ENCODE peak calls at places on chromosomes 3 and 15, in four cellular contexts. H is K562, P is HepG2, V is GM12878. D is an unnamed sample.

GRCh38 chr15:22979069-22979698 is 984 bp downstream of the CYFIP1 start:
- DNase-seq in H (peak), P (peak), V (no peak), D (peak)

GRCh38 chr3:113948015-113948917 is 453 bp downstream of the ZDHHC23 start:
- DNase-seq in H (peak), P (peak), V (no peak), D (peak)

GRCh38 chr3:193853511-193854219 is 260.7 kb downstream of the OPA1 start:
- DNase-seq in H (peak), P (no peak), V (no peak), D (no peak)

GRCh38 chr3:163043074-163043473 is 1546.5 kb downstream of the OTOL1 start:
- DNase-seq in H (no peak), P (peak), V (no peak), D (no peak)

GRCh38 chr3:195794708-195795107 is 17.0 kb downstream of the MUC4 start:
- DNase-seq in H (no peak), P (no peak), V (no peak), D (no peak)

GRCh38 chr15:52559583-52559982 is 9.2 kb downstream of the ARPP19 start:
- DNase-seq in H (peak), P (no peak), V (no peak), D (no peak)

GRCh38 chr15:93121994-93122910 is 33.2 kb upstream of the RGMA start:
- DNase-seq in H (no peak), P (no peak), V (no peak), D (no peak)

GRCh38 chr3:156535162-156535627 is 19.7 kb downstream of the SSR3 start:
- DNase-seq in H (peak), P (peak), V (no peak), D (peak)

GRCh38 chr15:31279221-31280036 is 47.2 kb upstream of the KLF13 start:
- DNase-seq in H (no peak), P (no peak), V (no peak), D (no peak)

GRCh38 chr3:194395767-194396527 is 3.1 kb downstream of the GP5 start:
- DNase-seq in H (peak), P (peak), V (no peak), D (no peak)

GRCh38 chr15:77239892-77240608 is 169.1 kb upstream of the TSPAN3 start:
- DNase-seq in H (no peak), P (no peak), V (no peak), D (no peak)

GRCh38 chr15:65980824-65981456 is 111.6 kb downstream of the RAB11A start:
- DNase-seq in H (peak), P (peak), V (no peak), D (peak)

GRCh38 chr3:160617636-160618035 is 52.3 kb upstream of the KPNA4 start:
- DNase-seq in H (no peak), P (no peak), V (no peak), D (no peak)

GRCh38 chr15:65223996-65224395 is 12.7 kb upstream of the CILP start:
- DNase-seq in H (no peak), P (no peak), V (no peak), D (no peak)

GRCh38 chr3:119620899-119621298 is 23.2 kb downstream of the PLA1A start:
- DNase-seq in H (no peak), P (no peak), V (no peak), D (no peak)

GRCh38 chr3:58670506-58671125 is 4.0 kb upstream of the FAM3D start:
- DNase-seq in H (no peak), P (no peak), V (no peak), D (no peak)

GRCh38 chr3:78737988-78738387 is 1029.8 kb downstream of the ROBO1 start:
- DNase-seq in H (no peak), P (no peak), V (no peak), D (no peak)

GRCh38 chr15:74954515-74954914 is 2.1 kb downstream of the RPP25 start:
- DNase-seq in H (peak), P (no peak), V (no peak), D (no peak)

GRCh38 chr3:182045721-182046120 is 334.0 kb downstream of the SOX2 start:
- DNase-seq in H (no peak), P (no peak), V (no peak), D (no peak)

GRCh38 chr3:72380193-72380592 is 468.1 kb downstream of the SHQ1 start:
- DNase-seq in H (no peak), P (no peak), V (no peak), D (no peak)

GRCh38 chr3:54034971-54035370 is 87.4 kb upstream of the CACNA2D3 start:
- DNase-seq in H (no peak), P (no peak), V (no peak), D (no peak)

DNA sequence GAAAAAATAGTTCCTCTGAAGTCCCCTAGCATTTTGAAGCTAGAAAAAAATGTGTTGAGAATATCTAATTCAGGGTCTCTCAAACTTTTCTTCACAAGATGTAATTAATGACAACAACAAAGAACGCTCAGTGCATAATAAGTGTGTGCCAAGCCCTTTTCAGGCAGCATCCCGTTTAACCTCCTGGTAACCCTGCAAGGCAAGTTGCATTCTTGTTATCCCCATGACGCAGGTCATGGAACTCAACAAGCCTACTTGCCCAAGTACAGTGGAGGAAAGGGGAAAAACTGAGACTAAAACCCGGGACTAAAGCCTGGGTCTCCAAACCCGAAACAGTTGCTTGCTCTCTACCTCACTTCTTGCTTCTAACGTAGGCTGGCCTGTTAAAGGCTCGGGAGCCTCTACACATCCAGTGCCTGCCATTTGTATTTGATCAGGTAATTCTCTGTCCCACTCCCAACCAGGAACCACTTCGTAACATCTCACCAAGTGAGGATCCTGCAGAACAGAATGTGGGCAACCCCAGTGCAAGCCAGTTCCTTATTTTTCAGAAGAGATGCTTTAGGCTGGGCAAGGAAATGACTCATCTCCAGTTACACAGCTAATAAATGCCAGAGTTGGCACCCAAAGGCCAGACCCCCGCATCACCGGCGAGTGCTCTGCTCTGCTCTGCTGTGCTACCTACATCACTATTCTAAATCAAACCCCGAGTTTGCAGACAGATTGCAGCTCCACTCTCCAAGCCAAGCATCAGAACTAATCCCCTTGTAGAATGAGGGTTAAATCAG is 28.3 kb downstream of the LMCD1 start:
- DNase-seq in H (no peak), P (no peak), V (no peak), D (no peak)
- TF ChIP-seq HDAC2 in H (no peak), P (no peak), V (no peak), D (no peak)

GRCh38 chr15:100725121-100726069 is 123.0 kb downstream of the ASB7 start:
- DNase-seq in H (no peak), P (no peak), V (no peak), D (peak)

GRCh38 chr15:100727291-100727851 is 125.0 kb downstream of the ASB7 start:
- DNase-seq in H (no peak), P (no peak), V (no peak), D (peak)

GRCh38 chr15:100728371-100729201 is 126.2 kb downstream of the ASB7 start:
- DNase-seq in H (no peak), P (no peak), V (no peak), D (peak)

GRCh38 chr15:100726070-100726420 is 123.7 kb downstream of the ASB7 start:
- DNase-seq in H (no peak), P (no peak), V (no peak), D (peak)

DNA sequence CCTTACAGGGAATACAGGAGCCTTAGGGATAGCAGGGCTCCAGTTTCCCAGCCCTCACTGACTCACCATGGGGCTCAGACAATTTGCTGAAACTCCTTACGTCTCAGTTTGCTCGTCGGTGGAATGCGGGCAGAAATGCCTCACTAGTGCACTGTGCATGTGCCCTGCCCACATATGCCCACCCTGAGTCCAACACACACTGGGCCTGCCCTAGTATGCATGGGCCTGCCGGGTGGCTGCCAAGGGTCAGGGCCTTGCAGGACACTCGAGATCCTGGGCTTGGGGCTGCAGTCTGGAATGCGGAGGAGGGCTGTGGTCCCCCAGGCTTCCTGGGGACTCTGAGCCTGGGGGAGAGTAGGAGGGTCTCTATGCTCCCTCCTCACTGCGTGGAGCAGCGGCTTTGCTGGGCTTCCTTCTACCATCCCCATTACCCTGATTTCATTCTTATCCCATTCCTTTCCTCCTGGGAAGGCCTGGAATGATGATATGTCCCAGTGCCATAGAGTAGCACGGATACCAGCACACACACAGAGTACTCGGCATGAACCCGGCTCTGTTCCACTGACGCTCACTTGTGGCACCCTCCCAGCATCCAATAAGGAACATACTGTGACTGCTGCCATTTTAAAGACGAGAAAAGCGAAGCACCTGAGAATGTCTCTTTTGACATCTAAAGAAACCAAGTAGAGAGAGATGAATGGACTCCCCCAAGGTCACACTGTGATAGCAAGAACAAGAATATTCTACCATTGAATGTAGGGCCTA is 124.2 kb downstream of the ASB7 start:
- DNase-seq in H (no peak), P (no peak), V (no peak), D (no peak)
- H3K9ac ChIP-seq in H (no peak), P (no peak), V (no peak), D (no peak)

DNA sequence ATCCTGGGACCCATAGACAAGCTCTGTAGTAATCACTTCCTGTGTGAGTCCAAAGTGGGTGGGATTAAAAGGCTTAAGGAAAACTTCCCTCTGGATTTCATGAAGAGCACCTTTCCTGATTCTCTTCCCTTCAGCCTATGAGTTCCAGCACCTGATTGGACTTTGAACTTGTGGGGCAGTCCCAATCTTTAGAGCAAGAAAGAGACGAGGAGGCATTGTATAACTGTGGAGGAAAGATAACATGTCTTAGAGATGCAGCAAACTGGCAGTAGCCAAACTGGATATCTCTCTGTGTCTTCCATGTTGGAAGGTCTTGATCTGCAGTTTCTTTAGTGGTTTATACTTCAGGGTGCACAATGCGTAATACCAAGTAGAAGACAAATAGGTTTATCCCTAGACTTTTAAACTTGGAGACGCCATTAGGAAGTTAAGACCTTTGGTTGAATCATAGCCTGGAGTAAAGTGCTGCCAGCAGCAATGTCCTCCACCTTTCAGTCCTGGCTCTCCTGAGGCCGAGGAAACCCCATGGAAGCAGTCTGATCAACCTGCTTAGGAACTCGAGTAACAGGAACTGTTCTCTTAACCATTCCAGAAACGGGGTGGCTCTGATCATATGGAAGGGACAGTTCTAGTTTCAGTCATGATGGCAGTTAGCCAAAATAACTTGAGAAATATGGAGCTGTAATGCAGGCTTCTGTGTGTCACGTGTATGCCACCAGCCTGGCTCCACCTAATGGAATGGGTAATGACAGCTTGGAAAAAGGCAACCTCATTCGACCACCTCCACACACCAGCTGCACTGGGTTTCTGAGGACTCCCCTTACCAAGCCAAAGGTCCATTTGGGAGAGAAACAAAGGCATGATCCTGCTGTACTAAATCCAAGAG is 4.7 kb downstream of the EIF1B start:
- DNase-seq in H (peak), P (peak), V (no peak), D (no peak)
- TF ChIP-seq HDAC2 in H (peak), P (no peak), V (no peak), D (no peak)

DNA sequence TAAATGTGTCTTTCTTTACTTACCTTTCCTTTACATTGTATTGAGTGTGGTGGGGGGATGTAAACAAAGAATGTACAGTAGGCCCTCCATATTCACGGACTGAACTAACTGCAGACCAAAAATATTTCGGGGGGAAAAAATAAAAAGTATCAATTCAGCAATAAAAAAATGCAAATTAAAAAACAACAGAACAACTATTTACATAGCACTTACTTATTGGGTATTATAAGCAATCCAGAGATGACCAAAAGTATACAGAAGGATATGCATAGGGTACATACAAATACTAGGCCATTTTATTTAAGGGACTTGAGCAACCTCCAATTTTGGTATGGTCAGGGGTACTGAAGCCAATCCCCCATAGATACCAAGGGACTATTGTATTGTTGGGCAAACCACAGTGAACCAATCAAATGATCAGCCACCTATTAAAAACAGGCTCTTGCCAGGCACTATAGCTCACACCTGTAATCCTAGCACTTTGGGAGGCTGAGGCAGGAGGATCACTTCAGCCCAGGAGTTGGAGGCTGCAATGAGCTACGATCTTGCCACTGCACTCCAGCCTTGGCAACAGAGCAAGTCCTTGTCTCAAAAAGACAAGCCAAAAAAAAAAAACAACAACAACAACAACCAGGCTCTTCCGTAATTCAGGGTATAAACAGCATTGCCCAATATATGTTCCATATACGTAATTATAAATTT is 1.8 kb downstream of the VPS13C start:
- DNase-seq in H (no peak), P (no peak), V (no peak), D (no peak)
- H3K9ac ChIP-seq in H (no peak), P (no peak), V (no peak), D (no peak)

GRCh38 chr3:38168151-38168987 is 3.0 kb downstream of the OXSR1 start:
- DNase-seq in H (no peak), P (no peak), V (no peak), D (no peak)
- TF ChIP-seq HDAC2 in H (no peak), P (no peak), V (no peak), D (no peak)

DNA sequence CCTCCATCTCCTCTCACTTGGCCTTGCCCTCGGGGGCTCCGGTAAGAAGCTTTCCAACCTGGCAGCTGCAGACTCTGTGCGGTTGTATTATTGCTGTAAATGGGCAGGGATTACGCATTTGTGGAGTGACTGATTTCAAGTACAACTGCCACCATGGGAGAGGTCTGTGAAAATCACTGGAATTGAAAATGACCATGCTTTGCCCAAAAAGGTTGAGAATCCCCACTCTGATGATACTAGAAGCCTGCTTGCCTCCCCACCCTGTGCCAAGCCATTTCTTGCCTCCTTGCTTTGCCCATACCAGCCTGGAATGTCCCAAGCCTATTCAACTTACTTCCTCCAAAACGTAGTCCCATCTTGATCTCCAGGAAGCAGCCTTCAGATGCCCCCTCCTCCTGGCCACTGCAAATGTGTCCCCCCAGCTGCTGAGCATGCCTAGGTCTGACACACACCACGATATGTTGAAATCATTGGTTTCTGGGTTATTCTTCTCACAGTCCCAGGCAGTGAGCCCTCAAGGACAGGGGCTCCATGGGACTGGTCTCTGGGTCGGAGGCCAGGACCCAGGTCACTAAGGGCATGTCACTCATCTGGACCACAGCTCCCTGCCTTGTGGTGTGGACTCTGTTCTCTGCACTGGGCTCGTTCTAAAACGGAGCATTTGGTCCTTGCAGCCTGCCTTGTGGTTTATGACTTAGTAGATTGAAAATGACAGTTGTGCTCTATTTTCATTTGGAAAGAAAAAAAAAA is 42.9 kb downstream of the SMAD3 start:
- DNase-seq in H (no peak), P (peak), V (no peak), D (no peak)
- H3K9ac ChIP-seq in H (no peak), P (no peak), V (peak), D (no peak)

D was measured in H1.